ENCODE peak calls at places on chromosomes 6 and 20, in seven cellular contexts. P is NCI-H510A treated with DMSO at 0.1 percent for 48 hours; A is HuH-7.5; L is G401; D is activated naive CD8-positive, alpha-beta T cell treated with anti-CD3 and anti-CD28 coated beads, Interleukin-2, amount 50 U/mL, for 24 hours; W is memory B cell; C is HCEC 1CT. Y is an unnamed sample.

GRCh38 chr6:66278115-66278514 is 571.1 kb upstream of the EYS start:
- DNase-seq in W (no peak), D (no peak), A (no peak), P (no peak), C (no peak), L (no peak), Y (no peak)

GRCh38 chr6:5968817-5969726 is 37.7 kb downstream of the NRN1 start:
- DNase-seq in C (no peak), A (no peak), D (no peak), L (peak), P (no peak), W (no peak), Y (no peak)

GRCh38 chr6:10373642-10374359 is 41.1 kb downstream of the TFAP2A start:
- DNase-seq in P (no peak), W (no peak), C (peak), D (no peak), L (no peak), A (no peak), Y (no peak)

GRCh38 chr6:42790549-42791181 is 8.8 kb downstream of the BICRAL start:
- DNase-seq in D (no peak), A (no peak), W (no peak), L (peak), P (peak), C (no peak), Y (no peak)

GRCh38 chr20:53760025-53760441 is 166.4 kb upstream of the ZNF217 start:
- DNase-seq in D (no peak), L (no peak), P (no peak), C (no peak), W (peak), A (no peak), Y (no peak)

GRCh38 chr6:1485678-1486077 is 96.3 kb downstream of the FOXF2 start:
- DNase-seq in A (no peak), L (no peak), W (no peak), C (peak), P (no peak), D (no peak), Y (no peak)

GRCh38 chr6:99356641-99357040 is 7.2 kb upstream of the FAXC start:
- DNase-seq in L (no peak), W (no peak), A (no peak), P (no peak), C (no peak), D (no peak), Y (no peak)

GRCh38 chr6:87116922-87117321 is 22.0 kb upstream of the CGA start:
- DNase-seq in W (no peak), P (no peak), L (no peak), C (no peak), A (no peak), D (no peak), Y (no peak)

GRCh38 chr6:56374841-56375369 is 127.5 kb upstream of the COL21A1 start:
- DNase-seq in L (no peak), D (no peak), A (no peak), W (no peak), P (no peak), C (peak), Y (no peak)

GRCh38 chr6:52454556-52454955 is 34.4 kb downstream of the EFHC1 start:
- DNase-seq in A (no peak), L (no peak), C (peak), D (no peak), P (no peak), W (no peak), Y (no peak)

GRCh38 chr6:100846276-100846675 is 34.9 kb downstream of the ASCC3 start:
- DNase-seq in P (peak), L (no peak), A (no peak), D (no peak), W (no peak), C (no peak), Y (no peak)

GRCh38 chr6:152206072-152206818 is 398.8 kb downstream of the ESR1 start:
- DNase-seq in A (no peak), D (peak), C (peak), P (no peak), L (no peak), W (no peak), Y (peak)

GRCh38 chr6:158259845-158260244 is 52.4 kb upstream of the TULP4 start:
- DNase-seq in L (no peak), C (no peak), P (no peak), W (no peak), D (no peak), A (no peak), Y (no peak)

GRCh38 chr20:46119028-46119546 is 973 bp downstream of the CD40 start:
- DNase-seq in D (no peak), C (no peak), L (no peak), A (no peak), P (no peak), W (peak), Y (peak)